ENCODE peak calls at places on chromosome 5, in ten cellular contexts. Y is B cell; G is heart right ventricle; W is cardiac fibroblast; P is brain microvascular endothelial cell; X is nephron progenitor cell; K is fibroblast of pulmonary artery; S is astrocyte of the cerebellum; Z is left ventricle myocardium inferior; H is CD4-positive, alpha-beta T cell. O is an unnamed sample.

GRCh38 chr5:97182571-97183099 is 412 bp downstream of the RIOK2 start:
- DNase-seq in P (peak; percentile 11), X (no peak), S (no peak), Z (no peak), K (peak; percentile 10), W (peak; percentile 5), Y (no peak), G (no peak), H (no peak), O (no peak)

GRCh38 chr5:13553896-13554295 is 390.6 kb downstream of the DNAH5 start:
- DNase-seq in X (peak; percentile 83), S (no peak), P (peak; percentile 21), Y (no peak), W (no peak), Z (no peak), H (no peak), K (no peak), G (no peak), O (no peak)

GRCh38 chr5:52817818-52818217 is 30.1 kb downstream of the ITGA1 start:
- DNase-seq in Y (no peak), K (no peak), Z (no peak), H (no peak), S (no peak), W (no peak), P (no peak), X (no peak), G (no peak), O (no peak)

GRCh38 chr5:53330491-53330890 is 149.9 kb upstream of the FST start:
- DNase-seq in X (no peak), Y (no peak), H (no peak), Z (no peak), W (no peak), K (no peak), S (no peak), P (no peak), G (no peak), O (no peak)

GRCh38 chr5:126615286-126615685 is 14.5 kb downstream of the PHAX start:
- DNase-seq in H (no peak), P (no peak), W (no peak), X (no peak), Y (no peak), G (no peak), K (no peak), S (no peak), Z (no peak), O (peak; percentile 46)

GRCh38 chr5:139787568-139788293 is 7.9 kb upstream of the PSD2 start:
- DNase-seq in H (peak; percentile 61), K (peak; percentile 73), P (peak; percentile 77), G (peak; percentile 84), X (peak; percentile 97), Y (peak; percentile 83), W (peak; percentile 78), S (peak; percentile 36), Z (peak; percentile 90), O (peak; percentile 96)

GRCh38 chr5:178359738-178360137 is 127.1 kb upstream of the PHYKPL start:
- DNase-seq in Z (no peak), Y (no peak), S (no peak), X (no peak), K (no peak), G (no peak), H (no peak), W (no peak), P (no peak), O (no peak)

GRCh38 chr5:81838307-81838906 is 87.5 kb upstream of the SSBP2 start:
- DNase-seq in H (peak; percentile 28), S (peak; percentile 39), W (peak; percentile 68), X (no peak), Z (no peak), P (peak; percentile 29), G (no peak), Y (no peak), K (peak; percentile 66), O (no peak)

GRCh38 chr5:109062669-109063068 is 315.0 kb downstream of the FER start:
- DNase-seq in K (no peak), X (no peak), G (no peak), H (no peak), Y (no peak), P (no peak), S (no peak), W (peak; percentile 5), Z (no peak), O (no peak)

DNA sequence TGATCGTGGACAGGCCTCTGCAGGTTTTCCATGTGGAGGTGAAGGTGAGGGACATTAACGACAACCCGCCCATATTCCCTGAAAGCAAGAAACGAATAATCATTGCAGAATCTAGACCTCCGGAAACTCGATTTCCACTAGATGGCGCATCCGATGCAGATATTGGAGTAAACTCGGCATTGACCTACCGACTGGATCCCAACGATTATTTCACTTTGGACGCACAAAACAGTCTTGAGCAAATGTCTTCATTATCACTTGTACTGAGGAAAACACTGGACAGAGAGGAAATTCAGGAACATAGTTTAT is 621 bp downstream of the PCDHA13 start:
- DNase-seq in K (no peak), W (no peak), P (no peak), H (no peak), Y (no peak), G (no peak), X (no peak), S (no peak), Z (no peak), O (no peak)
- TF ChIP-seq CTCF in K (no peak), W (no peak), P (no peak), H (no peak), Y (no peak), G (no peak), X (no peak), S (no peak), Z (no peak), O (no peak)

GRCh38 chr5:67268233-67269011 is 71.8 kb upstream of the CD180 start:
- DNase-seq in P (peak; percentile 91), Y (no peak), K (peak; percentile 99), Z (peak; percentile 71), G (peak; percentile 83), X (peak; percentile 76), W (peak; percentile 99), S (peak; percentile 98), H (no peak), O (no peak)

GRCh38 chr5:67267522-67268232 is 71.1 kb upstream of the CD180 start:
- DNase-seq in P (no peak), G (peak; percentile 47), Y (no peak), K (no peak), W (no peak), H (no peak), S (no peak), Z (peak; percentile 68), X (peak; percentile 80), O (no peak)

GRCh38 chr5:67266654-67267350 is 70.2 kb upstream of the CD180 start:
- DNase-seq in Y (no peak), H (no peak), G (no peak), W (no peak), S (no peak), P (no peak), X (no peak), K (no peak), Z (no peak), O (no peak)

DNA sequence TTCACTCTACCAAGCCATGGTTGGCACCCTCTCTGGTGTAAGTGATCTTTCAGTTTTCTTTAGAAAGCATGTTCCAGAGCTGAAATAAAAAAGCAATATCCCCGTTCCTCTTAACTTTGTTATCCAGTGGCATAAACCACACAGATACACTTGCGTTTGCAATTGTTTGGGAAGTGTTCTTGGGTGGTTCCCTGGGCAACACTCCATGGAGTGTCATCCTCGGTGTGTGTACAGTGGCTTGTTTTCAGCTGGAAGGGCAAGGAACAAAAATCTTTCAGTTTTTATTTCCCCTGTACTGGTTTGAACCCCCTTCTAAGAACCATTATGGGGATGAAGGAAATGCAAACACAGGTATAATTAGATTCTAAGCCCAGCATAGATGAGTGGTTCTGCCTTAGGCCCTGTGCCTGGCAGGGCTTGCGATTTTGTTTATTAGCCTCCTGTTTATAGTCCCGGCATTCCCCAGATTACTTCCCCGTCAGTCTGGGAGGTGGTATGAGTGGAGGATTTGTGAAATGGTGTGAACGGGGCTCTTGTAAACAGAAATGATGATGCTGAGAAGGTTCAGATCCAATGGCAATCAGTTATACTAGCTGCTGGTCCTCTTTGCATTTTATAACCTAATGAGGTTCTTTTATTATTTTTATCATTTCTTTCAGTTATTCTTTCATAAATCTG is 76.0 kb upstream of the CD180 start:
- DNase-seq in Y (no peak), G (no peak), K (no peak), H (no peak), X (no peak), Z (no peak), S (no peak), P (no peak), W (peak; percentile 8), O (no peak)
- TF ChIP-seq CTCF in Y (no peak), G (no peak), K (no peak), H (no peak), X (no peak), Z (no peak), S (no peak), P (no peak), W (no peak), O (no peak)

DNA sequence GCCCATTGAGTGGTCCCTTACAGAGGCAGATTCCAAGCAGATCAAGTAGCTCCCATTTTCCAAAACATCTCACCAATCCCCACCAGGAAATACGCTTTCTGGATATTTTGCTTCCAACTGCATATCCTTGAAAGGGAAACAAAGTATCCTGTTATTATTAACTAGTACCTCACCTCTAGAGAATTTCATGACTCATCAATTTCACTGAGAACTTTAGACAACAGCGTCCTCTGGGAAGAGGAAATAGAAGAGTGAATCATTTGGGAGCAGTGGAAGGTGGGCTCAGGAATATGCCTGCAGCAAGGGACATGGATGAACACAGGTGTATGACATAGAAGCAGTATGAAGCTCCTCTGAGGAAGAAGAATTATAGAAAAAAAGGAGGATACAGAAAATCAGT is 186.7 kb downstream of the MARCHF11 start:
- DNase-seq in S (peak; percentile 22), G (no peak), Z (no peak), P (peak; percentile 25), W (peak; percentile 40), X (no peak), Y (no peak), H (no peak), K (peak; percentile 71), O (no peak)
- TF ChIP-seq CTCF in S (no peak), G (no peak), Z (no peak), P (peak; percentile 32), W (no peak), X (no peak), Y (no peak), H (no peak), K (peak; percentile 11), O (no peak)

DNA sequence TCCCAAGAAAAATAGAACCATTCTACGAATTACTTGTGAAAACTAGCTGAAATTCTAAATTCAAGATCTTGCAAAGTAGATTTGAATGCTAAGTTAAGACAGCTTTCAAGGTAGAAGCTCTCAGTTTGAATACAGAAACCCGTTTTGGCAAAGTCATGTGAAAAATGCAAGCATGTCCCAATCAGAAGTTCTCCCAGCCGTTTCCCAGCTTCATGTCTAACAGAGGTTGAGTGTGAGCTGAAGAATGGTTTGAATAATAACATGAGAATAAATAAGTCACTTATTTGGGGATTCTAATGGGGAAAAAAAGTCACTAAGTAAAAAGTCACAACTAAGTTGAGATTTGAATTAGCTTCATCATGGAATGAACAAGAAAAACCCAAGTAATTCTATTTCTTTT is 152.5 kb upstream of the MAP3K1 start:
- DNase-seq in K (no peak), H (no peak), Z (no peak), S (no peak), X (no peak), G (no peak), W (no peak), P (no peak), Y (no peak), O (no peak)
- TF ChIP-seq CTCF in K (no peak), H (no peak), Z (no peak), S (no peak), X (no peak), G (no peak), W (no peak), P (no peak), Y (no peak), O (no peak)

GRCh38 chr5:175681975-175682354 is 24.1 kb downstream of the HRH2 start:
- DNase-seq in X (no peak), K (no peak), H (no peak), S (no peak), Y (no peak), Z (no peak), P (no peak), G (no peak), W (peak; percentile 28), O (no peak)
- TF ChIP-seq CTCF in X (no peak), K (no peak), H (no peak), S (no peak), Y (no peak), Z (no peak), P (no peak), G (no peak), W (no peak), O (no peak)